ENCODE peak calls at places on chromosomes 13 and 19, in six cellular contexts. V, P, Z, W, T and D are unnamed samples.
A peak's percentile ranks its signal among the peaks of the same experiment; 100 is the strongest.

GRCh38 chr13:44710576-44710975 is 134.4 kb upstream of the TSC22D1 start:
- DNase-seq in Z (no peak), W (no peak), P (peak; percentile 96), V (peak; percentile 77), T (no peak), D (no peak)

GRCh38 chr19:10565028-10565566 is 713 bp downstream of the KRI1 start:
- DNase-seq in W (peak; percentile 81), V (no peak), P (peak; percentile 32), T (no peak), Z (peak; percentile 75), D (peak; percentile 48)

GRCh38 chr13:113275387-113275786 is 21.7 kb upstream of the LAMP1 start:
- DNase-seq in P (peak; percentile 67), V (peak; percentile 27), W (peak; percentile 61), Z (peak; percentile 77), T (no peak), D (peak; percentile 33)

GRCh38 chr13:75938811-75939525 is 302.8 kb downstream of the LMO7 start:
- DNase-seq in W (no peak), V (no peak), T (no peak), P (peak; percentile 24), Z (no peak), D (no peak)

GRCh38 chr19:56133858-56134654 is 7.0 kb upstream of the ZNF444 start:
- DNase-seq in W (no peak), Z (no peak), P (no peak), V (no peak), T (no peak), D (no peak)

GRCh38 chr13:110402301-110403069 is 95.4 kb downstream of the COL4A2 start:
- DNase-seq in W (no peak), T (no peak), P (no peak), Z (no peak), V (no peak), D (no peak)

GRCh38 chr13:26449063-26449848 is 108.2 kb upstream of the WASF3 start:
- DNase-seq in Z (no peak), T (no peak), W (no peak), P (no peak), V (no peak), D (no peak)

GRCh38 chr13:30429721-30430694 is 7.7 kb downstream of the UBE2L5 start:
- DNase-seq in P (peak; percentile 92), W (no peak), V (peak; percentile 57), T (no peak), Z (no peak), D (no peak)

GRCh38 chr19:12792048-12792852 is 964 bp downstream of the JUNB start:
- DNase-seq in V (no peak), Z (peak; percentile 94), W (peak; percentile 76), P (peak; percentile 45), T (peak; percentile 55), D (peak; percentile 71)